ENCODE peak calls at places on chromosomes 3 and 15, in eight cellular contexts. S, J, K, A, U, O, R and I are unnamed samples.

GRCh38 chr3:117435481-117435880 is 725.9 kb downstream of the TUSC7 start:
- DNase-seq in S (no peak), J (no peak), K (no peak), A (no peak), U (no peak), O (no peak), R (no peak), I (no peak)

GRCh38 chr15:89814112-89814742 is 425 bp downstream of the ANPEP start:
- DNase-seq in S (no peak), J (no peak), K (no peak), A (no peak), U (peak), O (no peak), R (no peak), I (no peak)

GRCh38 chr3:149204390-149204991 is 17.1 kb downstream of the CP start:
- DNase-seq in S (no peak), J (no peak), K (no peak), A (no peak), U (no peak), O (no peak), R (no peak), I (no peak)

GRCh38 chr3:157493627-157494550 is 9.3 kb downstream of the VEPH1 start:
- DNase-seq in S (no peak), J (peak), K (no peak), A (peak), U (no peak), O (no peak), R (peak), I (no peak)

GRCh38 chr3:177589921-177590336 is 392.6 kb upstream of the TBL1XR1 start:
- DNase-seq in S (no peak), J (peak), K (no peak), A (peak), U (no peak), O (no peak), R (peak), I (no peak)

GRCh38 chr15:32060706-32061105 is 30.4 kb downstream of the CHRNA7 start:
- DNase-seq in S (no peak), J (no peak), K (no peak), A (no peak), U (no peak), O (no peak), R (no peak), I (no peak)

GRCh38 chr3:148203263-148204010 is 494.3 kb upstream of the AGTR1 start:
- DNase-seq in S (no peak), J (no peak), K (no peak), A (no peak), U (no peak), O (peak), R (no peak), I (no peak)

GRCh38 chr15:50977157-50977556 is 68.7 kb downstream of the AP4E1 start:
- DNase-seq in S (no peak), J (peak), K (no peak), A (no peak), U (no peak), O (no peak), R (no peak), I (no peak)

GRCh38 chr3:25292604-25293003 is 135.5 kb upstream of the RARB start:
- DNase-seq in S (no peak), J (no peak), K (no peak), A (no peak), U (no peak), O (no peak), R (no peak), I (no peak)

GRCh38 chr15:29914441-29915053 is 92.3 kb upstream of the TJP1 start:
- DNase-seq in S (no peak), J (no peak), K (no peak), A (no peak), U (no peak), O (no peak), R (no peak), I (no peak)

GRCh38 chr3:129614927-129615363 is 8.5 kb upstream of the PLXND1 start:
- DNase-seq in S (no peak), J (no peak), K (no peak), A (no peak), U (no peak), O (no peak), R (no peak), I (no peak)

GRCh38 chr15:85727068-85727467 is 67.7 kb downstream of the KLHL25 start:
- DNase-seq in S (no peak), J (no peak), K (no peak), A (no peak), U (no peak), O (no peak), R (no peak), I (no peak)